ENCODE peak calls at places on chromosome 9, in eight cellular contexts. One of them, this sample, is unnamed.

GRCh38 chr9:104313396-104314110 is 190.5 kb upstream of the OR13F1 start:
- DNase-seq in HL-60: no peak
- DNase-seq in HFF-Myc: no peak
- DNase-seq in caudate nucleus: no peak
- DNase-seq in activated CD4-positive, alpha-beta T cell treated with anti-CD3 and anti-CD28 coated beads, Interleukin-2, amount 50 U/mL, for 1 hour: no peak
- DNase-seq in NCI-H1105: no peak
- DNase-seq in activated gamma-delta T cell: no peak
- DNase-seq in breast epithelium: no peak
- DNase-seq in this sample: no peak

GRCh38 chr9:93586290-93587057 is 10.1 kb downstream of the PHF2 start:
- DNase-seq in HL-60: no peak
- DNase-seq in HFF-Myc: no peak
- DNase-seq in caudate nucleus: no peak
- DNase-seq in activated CD4-positive, alpha-beta T cell treated with anti-CD3 and anti-CD28 coated beads, Interleukin-2, amount 50 U/mL, for 1 hour: no peak
- DNase-seq in NCI-H1105: no peak
- DNase-seq in activated gamma-delta T cell: no peak
- DNase-seq in breast epithelium: no peak
- DNase-seq in this sample: no peak

GRCh38 chr9:70577671-70578070 is 163.2 kb upstream of the KLF9 start:
- DNase-seq in HL-60: no peak
- DNase-seq in HFF-Myc: no peak
- DNase-seq in caudate nucleus: no peak
- DNase-seq in activated CD4-positive, alpha-beta T cell treated with anti-CD3 and anti-CD28 coated beads, Interleukin-2, amount 50 U/mL, for 1 hour: no peak
- DNase-seq in NCI-H1105: no peak
- DNase-seq in activated gamma-delta T cell: no peak
- DNase-seq in breast epithelium: no peak
- DNase-seq in this sample: no peak

GRCh38 chr9:87193925-87194380 is 246.6 kb upstream of the GAS1 start:
- DNase-seq in HL-60: no peak
- DNase-seq in HFF-Myc: peak
- DNase-seq in caudate nucleus: no peak
- DNase-seq in activated CD4-positive, alpha-beta T cell treated with anti-CD3 and anti-CD28 coated beads, Interleukin-2, amount 50 U/mL, for 1 hour: no peak
- DNase-seq in NCI-H1105: no peak
- DNase-seq in activated gamma-delta T cell: no peak
- DNase-seq in breast epithelium: peak
- DNase-seq in this sample: no peak

GRCh38 chr9:33104111-33104415 is 27.6 kb upstream of the SMU1 start:
- DNase-seq in HL-60: no peak
- DNase-seq in HFF-Myc: no peak
- DNase-seq in caudate nucleus: no peak
- DNase-seq in activated CD4-positive, alpha-beta T cell treated with anti-CD3 and anti-CD28 coated beads, Interleukin-2, amount 50 U/mL, for 1 hour: no peak
- DNase-seq in NCI-H1105: no peak
- DNase-seq in activated gamma-delta T cell: no peak
- DNase-seq in breast epithelium: peak
- DNase-seq in this sample: no peak

GRCh38 chr9:125867752-125868400 is 120.7 kb downstream of the PBX3 start:
- DNase-seq in HL-60: no peak
- DNase-seq in HFF-Myc: no peak
- DNase-seq in caudate nucleus: no peak
- DNase-seq in activated CD4-positive, alpha-beta T cell treated with anti-CD3 and anti-CD28 coated beads, Interleukin-2, amount 50 U/mL, for 1 hour: no peak
- DNase-seq in NCI-H1105: peak
- DNase-seq in activated gamma-delta T cell: no peak
- DNase-seq in breast epithelium: no peak
- DNase-seq in this sample: peak

GRCh38 chr9:3136999-3137675 is 293.2 kb upstream of the PUM3 start:
- DNase-seq in HL-60: no peak
- DNase-seq in HFF-Myc: no peak
- DNase-seq in caudate nucleus: no peak
- DNase-seq in activated CD4-positive, alpha-beta T cell treated with anti-CD3 and anti-CD28 coated beads, Interleukin-2, amount 50 U/mL, for 1 hour: no peak
- DNase-seq in NCI-H1105: no peak
- DNase-seq in activated gamma-delta T cell: no peak
- DNase-seq in breast epithelium: no peak
- DNase-seq in this sample: no peak

GRCh38 chr9:113497051-113497450 is 33.5 kb downstream of the RGS3 start:
- DNase-seq in HL-60: no peak
- DNase-seq in HFF-Myc: no peak
- DNase-seq in caudate nucleus: no peak
- DNase-seq in activated CD4-positive, alpha-beta T cell treated with anti-CD3 and anti-CD28 coated beads, Interleukin-2, amount 50 U/mL, for 1 hour: no peak
- DNase-seq in NCI-H1105: no peak
- DNase-seq in activated gamma-delta T cell: no peak
- DNase-seq in breast epithelium: no peak
- DNase-seq in this sample: no peak

GRCh38 chr9:126157826-126158431 is 168.7 kb upstream of the MVB12B start:
- DNase-seq in HL-60: no peak
- DNase-seq in HFF-Myc: no peak
- DNase-seq in caudate nucleus: no peak
- DNase-seq in activated CD4-positive, alpha-beta T cell treated with anti-CD3 and anti-CD28 coated beads, Interleukin-2, amount 50 U/mL, for 1 hour: no peak
- DNase-seq in NCI-H1105: no peak
- DNase-seq in activated gamma-delta T cell: no peak
- DNase-seq in breast epithelium: no peak
- DNase-seq in this sample: no peak

GRCh38 chr9:17578911-17579793 is at the start of gene SH3GL2:
- DNase-seq in HL-60: peak
- DNase-seq in HFF-Myc: no peak
- DNase-seq in caudate nucleus: peak
- DNase-seq in activated CD4-positive, alpha-beta T cell treated with anti-CD3 and anti-CD28 coated beads, Interleukin-2, amount 50 U/mL, for 1 hour: no peak
- DNase-seq in NCI-H1105: peak
- DNase-seq in activated gamma-delta T cell: no peak
- DNase-seq in breast epithelium: no peak
- DNase-seq in this sample: no peak

GRCh38 chr9:13719410-13719809 is 439.9 kb upstream of the MPDZ start:
- DNase-seq in HL-60: no peak
- DNase-seq in HFF-Myc: no peak
- DNase-seq in caudate nucleus: no peak
- DNase-seq in activated CD4-positive, alpha-beta T cell treated with anti-CD3 and anti-CD28 coated beads, Interleukin-2, amount 50 U/mL, for 1 hour: no peak
- DNase-seq in NCI-H1105: no peak
- DNase-seq in activated gamma-delta T cell: no peak
- DNase-seq in breast epithelium: no peak
- DNase-seq in this sample: no peak

GRCh38 chr9:111399772-111400563 is 69.9 kb upstream of the OR2K2 start:
- DNase-seq in HL-60: no peak
- DNase-seq in HFF-Myc: no peak
- DNase-seq in caudate nucleus: no peak
- DNase-seq in activated CD4-positive, alpha-beta T cell treated with anti-CD3 and anti-CD28 coated beads, Interleukin-2, amount 50 U/mL, for 1 hour: no peak
- DNase-seq in NCI-H1105: peak
- DNase-seq in activated gamma-delta T cell: no peak
- DNase-seq in breast epithelium: no peak
- DNase-seq in this sample: no peak

GRCh38 chr9:806285-807156 is 35.0 kb upstream of the DMRT1 start:
- DNase-seq in HL-60: no peak
- DNase-seq in HFF-Myc: no peak
- DNase-seq in caudate nucleus: no peak
- DNase-seq in activated CD4-positive, alpha-beta T cell treated with anti-CD3 and anti-CD28 coated beads, Interleukin-2, amount 50 U/mL, for 1 hour: no peak
- DNase-seq in NCI-H1105: peak
- DNase-seq in activated gamma-delta T cell: no peak
- DNase-seq in breast epithelium: no peak
- DNase-seq in this sample: no peak

GRCh38 chr9:5482194-5482593 is 28.1 kb upstream of the PDCD1LG2 start:
- DNase-seq in HL-60: no peak
- DNase-seq in HFF-Myc: no peak
- DNase-seq in caudate nucleus: no peak
- DNase-seq in activated CD4-positive, alpha-beta T cell treated with anti-CD3 and anti-CD28 coated beads, Interleukin-2, amount 50 U/mL, for 1 hour: no peak
- DNase-seq in NCI-H1105: no peak
- DNase-seq in activated gamma-delta T cell: no peak
- DNase-seq in breast epithelium: no peak
- DNase-seq in this sample: no peak

GRCh38 chr9:38026840-38027527 is 42.0 kb downstream of the SHB start:
- DNase-seq in HL-60: no peak
- DNase-seq in HFF-Myc: no peak
- DNase-seq in caudate nucleus: peak
- DNase-seq in activated CD4-positive, alpha-beta T cell treated with anti-CD3 and anti-CD28 coated beads, Interleukin-2, amount 50 U/mL, for 1 hour: no peak
- DNase-seq in NCI-H1105: no peak
- DNase-seq in activated gamma-delta T cell: no peak
- DNase-seq in breast epithelium: no peak
- DNase-seq in this sample: no peak

GRCh38 chr9:86902606-86903460 is 44.5 kb downstream of the GAS1 start:
- DNase-seq in HL-60: no peak
- DNase-seq in HFF-Myc: no peak
- DNase-seq in caudate nucleus: no peak
- DNase-seq in activated CD4-positive, alpha-beta T cell treated with anti-CD3 and anti-CD28 coated beads, Interleukin-2, amount 50 U/mL, for 1 hour: no peak
- DNase-seq in NCI-H1105: no peak
- DNase-seq in activated gamma-delta T cell: no peak
- DNase-seq in breast epithelium: no peak
- DNase-seq in this sample: no peak

GRCh38 chr9:92424340-92424739 is at the start of gene OMD:
- DNase-seq in HL-60: no peak
- DNase-seq in HFF-Myc: no peak
- DNase-seq in caudate nucleus: no peak
- DNase-seq in activated CD4-positive, alpha-beta T cell treated with anti-CD3 and anti-CD28 coated beads, Interleukin-2, amount 50 U/mL, for 1 hour: no peak
- DNase-seq in NCI-H1105: no peak
- DNase-seq in activated gamma-delta T cell: no peak
- DNase-seq in breast epithelium: no peak
- DNase-seq in this sample: no peak

GRCh38 chr9:121581775-121582600 is 69.4 kb upstream of the DAB2IP start:
- DNase-seq in HL-60: no peak
- DNase-seq in HFF-Myc: no peak
- DNase-seq in caudate nucleus: peak
- DNase-seq in activated CD4-positive, alpha-beta T cell treated with anti-CD3 and anti-CD28 coated beads, Interleukin-2, amount 50 U/mL, for 1 hour: no peak
- DNase-seq in NCI-H1105: no peak
- DNase-seq in activated gamma-delta T cell: no peak
- DNase-seq in breast epithelium: peak
- DNase-seq in this sample: no peak

GRCh38 chr9:107389617-107390071 is 99.9 kb downstream of the KLF4 start:
- DNase-seq in HL-60: no peak
- DNase-seq in HFF-Myc: no peak
- DNase-seq in caudate nucleus: no peak
- DNase-seq in activated CD4-positive, alpha-beta T cell treated with anti-CD3 and anti-CD28 coated beads, Interleukin-2, amount 50 U/mL, for 1 hour: no peak
- DNase-seq in NCI-H1105: no peak
- DNase-seq in activated gamma-delta T cell: no peak
- DNase-seq in breast epithelium: peak
- DNase-seq in this sample: no peak

GRCh38 chr9:26326473-26327044 is 566.0 kb downstream of the CAAP1 start:
- DNase-seq in HL-60: peak
- DNase-seq in HFF-Myc: peak
- DNase-seq in caudate nucleus: no peak
- DNase-seq in activated CD4-positive, alpha-beta T cell treated with anti-CD3 and anti-CD28 coated beads, Interleukin-2, amount 50 U/mL, for 1 hour: no peak
- DNase-seq in NCI-H1105: no peak
- DNase-seq in activated gamma-delta T cell: no peak
- DNase-seq in breast epithelium: no peak
- DNase-seq in this sample: peak

GRCh38 chr9:8206720-8207119 is 407.1 kb upstream of the DMAC1 start:
- DNase-seq in HL-60: no peak
- DNase-seq in HFF-Myc: no peak
- DNase-seq in caudate nucleus: no peak
- DNase-seq in activated CD4-positive, alpha-beta T cell treated with anti-CD3 and anti-CD28 coated beads, Interleukin-2, amount 50 U/mL, for 1 hour: no peak
- DNase-seq in NCI-H1105: no peak
- DNase-seq in activated gamma-delta T cell: no peak
- DNase-seq in breast epithelium: no peak
- DNase-seq in this sample: no peak

GRCh38 chr9:72633966-72634365 is 112.6 kb downstream of the TMC1 start:
- DNase-seq in HL-60: peak
- DNase-seq in HFF-Myc: peak
- DNase-seq in caudate nucleus: peak
- DNase-seq in activated CD4-positive, alpha-beta T cell treated with anti-CD3 and anti-CD28 coated beads, Interleukin-2, amount 50 U/mL, for 1 hour: no peak
- DNase-seq in NCI-H1105: no peak
- DNase-seq in activated gamma-delta T cell: no peak
- DNase-seq in breast epithelium: no peak
- DNase-seq in this sample: no peak

GRCh38 chr9:95138474-95138873 is 179.0 kb downstream of the FANCC start:
- DNase-seq in HL-60: no peak
- DNase-seq in HFF-Myc: no peak
- DNase-seq in caudate nucleus: no peak
- DNase-seq in activated CD4-positive, alpha-beta T cell treated with anti-CD3 and anti-CD28 coated beads, Interleukin-2, amount 50 U/mL, for 1 hour: no peak
- DNase-seq in NCI-H1105: peak
- DNase-seq in activated gamma-delta T cell: no peak
- DNase-seq in breast epithelium: no peak
- DNase-seq in this sample: no peak

GRCh38 chr9:94625835-94626234 is 13.5 kb downstream of the FBP1 start:
- DNase-seq in HL-60: no peak
- DNase-seq in HFF-Myc: no peak
- DNase-seq in caudate nucleus: no peak
- DNase-seq in activated CD4-positive, alpha-beta T cell treated with anti-CD3 and anti-CD28 coated beads, Interleukin-2, amount 50 U/mL, for 1 hour: no peak
- DNase-seq in NCI-H1105: no peak
- DNase-seq in activated gamma-delta T cell: no peak
- DNase-seq in breast epithelium: no peak
- DNase-seq in this sample: no peak

GRCh38 chr9:136882109-136882946 is 4.0 kb upstream of the TRAF2 start:
- DNase-seq in HL-60: peak
- DNase-seq in HFF-Myc: peak
- DNase-seq in caudate nucleus: no peak
- DNase-seq in activated CD4-positive, alpha-beta T cell treated with anti-CD3 and anti-CD28 coated beads, Interleukin-2, amount 50 U/mL, for 1 hour: peak
- DNase-seq in NCI-H1105: no peak
- DNase-seq in activated gamma-delta T cell: peak
- DNase-seq in breast epithelium: peak
- DNase-seq in this sample: peak

GRCh38 chr9:130111805-130112204 is 58.1 kb downstream of the GPR107 start:
- DNase-seq in HL-60: no peak
- DNase-seq in HFF-Myc: no peak
- DNase-seq in caudate nucleus: no peak
- DNase-seq in activated CD4-positive, alpha-beta T cell treated with anti-CD3 and anti-CD28 coated beads, Interleukin-2, amount 50 U/mL, for 1 hour: no peak
- DNase-seq in NCI-H1105: no peak
- DNase-seq in activated gamma-delta T cell: no peak
- DNase-seq in breast epithelium: no peak
- DNase-seq in this sample: no peak

GRCh38 chr9:97362777-97363545 is 48.9 kb upstream of the TDRD7 start:
- DNase-seq in HL-60: no peak
- DNase-seq in HFF-Myc: no peak
- DNase-seq in caudate nucleus: no peak
- DNase-seq in activated CD4-positive, alpha-beta T cell treated with anti-CD3 and anti-CD28 coated beads, Interleukin-2, amount 50 U/mL, for 1 hour: no peak
- DNase-seq in NCI-H1105: no peak
- DNase-seq in activated gamma-delta T cell: no peak
- DNase-seq in breast epithelium: no peak
- DNase-seq in this sample: no peak

GRCh38 chr9:70257512-70257911 is 1.3 kb upstream of the SMC5 start:
- DNase-seq in HL-60: no peak
- DNase-seq in HFF-Myc: no peak
- DNase-seq in caudate nucleus: no peak
- DNase-seq in activated CD4-positive, alpha-beta T cell treated with anti-CD3 and anti-CD28 coated beads, Interleukin-2, amount 50 U/mL, for 1 hour: no peak
- DNase-seq in NCI-H1105: no peak
- DNase-seq in activated gamma-delta T cell: no peak
- DNase-seq in breast epithelium: no peak
- DNase-seq in this sample: no peak

GRCh38 chr9:135718616-135719015 is 16.6 kb downstream of the KCNT1 start:
- DNase-seq in HL-60: no peak
- DNase-seq in HFF-Myc: no peak
- DNase-seq in caudate nucleus: peak
- DNase-seq in activated CD4-positive, alpha-beta T cell treated with anti-CD3 and anti-CD28 coated beads, Interleukin-2, amount 50 U/mL, for 1 hour: no peak
- DNase-seq in NCI-H1105: no peak
- DNase-seq in activated gamma-delta T cell: no peak
- DNase-seq in breast epithelium: no peak
- DNase-seq in this sample: peak

GRCh38 chr9:86572904-86573303 is 218.7 kb upstream of the TUT7 start:
- DNase-seq in HL-60: no peak
- DNase-seq in HFF-Myc: no peak
- DNase-seq in caudate nucleus: no peak
- DNase-seq in activated CD4-positive, alpha-beta T cell treated with anti-CD3 and anti-CD28 coated beads, Interleukin-2, amount 50 U/mL, for 1 hour: no peak
- DNase-seq in NCI-H1105: no peak
- DNase-seq in activated gamma-delta T cell: no peak
- DNase-seq in breast epithelium: no peak
- DNase-seq in this sample: no peak

GRCh38 chr9:122931851-122932199 is 513 bp upstream of the ZBTB26 start:
- DNase-seq in HL-60: no peak
- DNase-seq in HFF-Myc: no peak
- DNase-seq in caudate nucleus: no peak
- DNase-seq in activated CD4-positive, alpha-beta T cell treated with anti-CD3 and anti-CD28 coated beads, Interleukin-2, amount 50 U/mL, for 1 hour: no peak
- DNase-seq in NCI-H1105: no peak
- DNase-seq in activated gamma-delta T cell: no peak
- DNase-seq in breast epithelium: no peak
- DNase-seq in this sample: no peak

GRCh38 chr9:108535526-108535925 is 320.3 kb downstream of the ACTL7B start:
- DNase-seq in HL-60: no peak
- DNase-seq in HFF-Myc: no peak
- DNase-seq in caudate nucleus: no peak
- DNase-seq in activated CD4-positive, alpha-beta T cell treated with anti-CD3 and anti-CD28 coated beads, Interleukin-2, amount 50 U/mL, for 1 hour: no peak
- DNase-seq in NCI-H1105: no peak
- DNase-seq in activated gamma-delta T cell: no peak
- DNase-seq in breast epithelium: no peak
- DNase-seq in this sample: no peak

GRCh38 chr9:89010056-89010455 is 18.8 kb downstream of the S1PR3 start:
- DNase-seq in HL-60: no peak
- DNase-seq in HFF-Myc: no peak
- DNase-seq in caudate nucleus: no peak
- DNase-seq in activated CD4-positive, alpha-beta T cell treated with anti-CD3 and anti-CD28 coated beads, Interleukin-2, amount 50 U/mL, for 1 hour: no peak
- DNase-seq in NCI-H1105: no peak
- DNase-seq in activated gamma-delta T cell: no peak
- DNase-seq in breast epithelium: no peak
- DNase-seq in this sample: no peak

GRCh38 chr9:135773094-135773493 is 71.1 kb downstream of the KCNT1 start:
- DNase-seq in HL-60: no peak
- DNase-seq in HFF-Myc: no peak
- DNase-seq in caudate nucleus: no peak
- DNase-seq in activated CD4-positive, alpha-beta T cell treated with anti-CD3 and anti-CD28 coated beads, Interleukin-2, amount 50 U/mL, for 1 hour: no peak
- DNase-seq in NCI-H1105: no peak
- DNase-seq in activated gamma-delta T cell: no peak
- DNase-seq in breast epithelium: no peak
- DNase-seq in this sample: no peak